ENCODE peak calls at places on chromosomes 2 and 18, in seven cellular contexts. R, X, O, V, Q, L and W are unnamed samples.

GRCh38 chr2:129178356-129178755 is 801.1 kb upstream of the RAB6C start:
- DNase-seq in V (no peak), O (peak), X (no peak), R (no peak), Q (no peak), L (no peak), W (no peak)

GRCh38 chr2:229230215-229230614 is 40.9 kb downstream of the PID1 start:
- DNase-seq in X (no peak), Q (no peak), L (no peak), V (no peak), O (no peak), R (no peak), W (peak)

GRCh38 chr2:199631129-199631528 is 173.4 kb upstream of the SATB2 start:
- DNase-seq in O (no peak), Q (no peak), V (no peak), L (no peak), R (no peak), X (no peak), W (no peak)

GRCh38 chr18:39191931-39192330 is 1626.3 kb upstream of the CELF4 start:
- DNase-seq in Q (no peak), L (no peak), X (no peak), R (no peak), O (no peak), V (no peak), W (no peak)

GRCh38 chr2:113158884-113159553 is 14.8 kb upstream of the PSD4 start:
- DNase-seq in V (no peak), L (peak), O (no peak), X (no peak), R (no peak), Q (peak), W (no peak)

GRCh38 chr2:84181927-84182326 is 277.2 kb downstream of the SUCLG1 start:
- DNase-seq in Q (no peak), O (no peak), R (no peak), X (no peak), V (no peak), L (no peak), W (no peak)

GRCh38 chr18:2641638-2642037 is 13.9 kb upstream of the SMCHD1 start:
- DNase-seq in X (no peak), O (no peak), V (no peak), R (no peak), Q (no peak), L (no peak), W (no peak)

GRCh38 chr2:66201242-66201641 is 233.7 kb upstream of the MEIS1 start:
- DNase-seq in V (no peak), R (no peak), O (no peak), L (no peak), Q (no peak), X (no peak), W (no peak)

GRCh38 chr18:8766576-8767253 is 61.4 kb downstream of the MTCL1 start:
- DNase-seq in R (no peak), Q (no peak), X (no peak), L (peak), O (no peak), V (no peak), W (no peak)

GRCh38 chr18:61323951-61324350 is 9.3 kb upstream of the CDH20 start:
- DNase-seq in X (no peak), V (no peak), R (no peak), Q (no peak), L (no peak), O (no peak), W (no peak)

GRCh38 chr2:102434655-102435381 is 11.9 kb downstream of the IL18RAP start:
- DNase-seq in L (no peak), Q (no peak), R (no peak), O (no peak), X (no peak), V (no peak), W (no peak)

GRCh38 chr2:126399001-126399400 is 257.0 kb upstream of the GYPC start:
- DNase-seq in O (no peak), R (no peak), V (no peak), L (no peak), X (no peak), Q (no peak), W (no peak)

GRCh38 chr2:207960090-207960489 is 65.2 kb downstream of the PLEKHM3 start:
- DNase-seq in X (no peak), V (no peak), O (no peak), L (no peak), R (no peak), Q (no peak), W (no peak)

GRCh38 chr2:66684289-66684688 is 249.4 kb downstream of the MEIS1 start:
- DNase-seq in X (no peak), V (no peak), O (no peak), R (no peak), L (no peak), Q (no peak), W (no peak)

GRCh38 chr2:28011322-28011737 is 120.8 kb downstream of the BABAM2 start:
- DNase-seq in R (no peak), O (no peak), X (no peak), L (no peak), Q (no peak), V (no peak), W (no peak)
- H3K4me3 ChIP-seq in R (no peak), O (no peak), X (no peak), L (no peak), Q (no peak), V (no peak), W (no peak)

GRCh38 chr2:32627441-32627900 is 379 bp upstream of the TTC27 start:
- DNase-seq in L (no peak), V (peak), Q (peak), O (peak), R (peak), X (no peak), W (no peak)
- TF ChIP-seq CTCF in L (no peak), V (peak), Q (no peak), O (peak), R (no peak), X (peak), W (peak)

GRCh38 chr2:159086332-159086731 is 117.9 kb downstream of the TANC1 start:
- DNase-seq in R (no peak), Q (no peak), X (no peak), L (no peak), V (peak), O (no peak), W (no peak)

GRCh38 chr2:159084395-159085370 is 116.2 kb downstream of the TANC1 start:
- DNase-seq in O (no peak), X (no peak), Q (no peak), R (no peak), V (no peak), L (no peak), W (no peak)

GRCh38 chr2:159089543-159089942 is 121.1 kb downstream of the TANC1 start:
- DNase-seq in X (no peak), Q (no peak), O (peak), R (no peak), L (no peak), V (no peak), W (no peak)

GRCh38 chr2:159088906-159089305 is 120.5 kb downstream of the TANC1 start:
- DNase-seq in V (no peak), Q (no peak), L (no peak), R (no peak), O (no peak), X (no peak), W (no peak)

GRCh38 chr2:159086874-159087273 is 118.4 kb downstream of the TANC1 start:
- DNase-seq in R (no peak), O (no peak), V (no peak), L (no peak), Q (no peak), X (no peak), W (no peak)
- H3K4me3 ChIP-seq in R (no peak), O (no peak), V (no peak), L (no peak), Q (no peak), X (no peak), W (no peak)

GRCh38 chr2:168328421-168328820 is 81.0 kb upstream of the STK39 start:
- DNase-seq in R (no peak), X (no peak), L (no peak), Q (no peak), V (no peak), O (no peak), W (no peak)
- TF ChIP-seq CTCF in R (no peak), X (no peak), L (no peak), Q (no peak), V (no peak), O (no peak), W (no peak)

DNA sequence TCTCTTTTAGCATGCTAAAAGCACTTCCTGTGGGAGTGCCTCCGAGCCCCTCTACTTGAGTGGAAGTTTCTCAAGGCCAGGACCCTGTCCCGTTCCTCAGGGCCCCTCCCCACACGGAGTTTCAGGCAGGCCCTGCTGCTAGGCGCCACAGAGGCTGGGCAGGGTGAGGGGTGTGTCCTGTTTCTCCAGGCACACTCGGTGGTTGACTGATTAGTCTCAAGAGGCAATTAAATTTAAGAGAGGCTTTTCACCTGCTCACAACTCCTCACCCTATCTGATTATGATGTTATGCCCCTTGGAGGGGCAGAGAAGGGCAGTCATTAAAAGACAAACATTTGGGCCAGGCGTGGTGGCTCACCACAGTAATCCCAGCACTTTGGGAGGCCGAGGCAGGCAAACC is 160.8 kb upstream of the HAAO start:
- DNase-seq in R (no peak), V (no peak), L (no peak), Q (no peak), X (no peak), O (no peak), W (no peak)
- H3K4me3 ChIP-seq in R (no peak), V (no peak), L (no peak), Q (no peak), X (no peak), O (no peak), W (no peak)

GRCh38 chr2:152445791-152446201 is 110.8 kb downstream of the FMNL2 start:
- DNase-seq in X (no peak), Q (no peak), O (no peak), L (no peak), V (no peak), R (no peak), W (no peak)
- TF ChIP-seq CTCF in X (no peak), Q (no peak), O (no peak), L (no peak), V (no peak), R (no peak), W (no peak)

DNA sequence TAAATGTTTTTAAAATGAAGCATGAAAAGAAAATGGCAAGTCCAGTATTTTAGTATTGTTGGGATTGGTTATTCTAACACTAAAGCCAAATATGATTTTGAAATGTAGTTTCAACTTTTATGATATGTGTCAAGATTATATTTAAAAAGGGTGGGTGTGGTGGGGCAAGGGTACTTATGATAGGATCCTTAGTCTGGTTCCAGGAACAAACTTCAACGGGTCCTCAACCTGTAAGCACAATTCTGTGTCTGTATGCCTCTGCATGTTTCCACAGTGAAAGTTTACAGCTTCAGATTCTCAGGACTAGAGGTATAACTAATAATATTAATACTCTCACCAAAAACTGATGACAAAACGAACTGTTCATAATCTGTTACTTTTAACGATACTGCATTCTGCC is 5.8 kb downstream of the USP34 start:
- DNase-seq in O (no peak), V (no peak), X (no peak), L (no peak), Q (no peak), R (no peak), W (no peak)
- H3K4me3 ChIP-seq in O (no peak), V (no peak), X (no peak), L (no peak), Q (no peak), R (no peak), W (no peak)